ENCODE peak calls at places on chromosomes 11 and 22, in four cellular contexts. W, G, Y and X are unnamed samples.

GRCh38 chr11:45603930-45604682 is 61.3 kb downstream of the CHST1 start:
- DNase-seq in W (no peak), Y (no peak), G (no peak), X (no peak)

GRCh38 chr22:40423882-40424640 is 53.7 kb downstream of the SGSM3 start:
- DNase-seq in G (no peak), W (no peak), Y (no peak), X (no peak)

GRCh38 chr11:114053406-114053805 is 6.1 kb upstream of the ZBTB16 start:
- DNase-seq in W (no peak), G (peak), Y (no peak), X (no peak)

GRCh38 chr11:69444381-69445130 is 36.9 kb upstream of the LINC01488 start:
- DNase-seq in Y (peak), G (no peak), W (no peak), X (no peak)

GRCh38 chr11:103631841-103632240 is 404.6 kb upstream of the DDI1 start:
- DNase-seq in Y (no peak), G (no peak), W (no peak), X (no peak)

GRCh38 chr11:118353084-118353710 is 6.2 kb upstream of the UBE4A start:
- DNase-seq in W (no peak), Y (peak), G (peak), X (no peak)

GRCh38 chr11:36149538-36150242 is 139.5 kb downstream of the COMMD9 start:
- DNase-seq in G (peak), Y (peak), W (peak), X (peak)

GRCh38 chr22:48756146-48757111 is 1071.2 kb downstream of the BRD1 start:
- DNase-seq in Y (no peak), W (no peak), G (no peak), X (no peak)

GRCh38 chr11:10490398-10491232 is 35.6 kb downstream of the AMPD3 start:
- DNase-seq in G (no peak), Y (peak), W (no peak), X (no peak)

GRCh38 chr11:36455658-36456111 is 54.4 kb downstream of the TRAF6 start:
- DNase-seq in W (no peak), Y (peak), G (peak), X (no peak)

GRCh38 chr11:134120143-134120850 is 51.4 kb downstream of the JAM3 start:
- DNase-seq in G (no peak), W (no peak), Y (peak), X (no peak)

GRCh38 chr11:102791271-102792036 is 6.5 kb downstream of the MMP1 start:
- DNase-seq in Y (no peak), G (no peak), W (no peak), X (no peak)

GRCh38 chr11:66277475-66278391 is at the start of gene CNIH2:
- DNase-seq in W (peak), Y (no peak), G (peak), X (peak)

GRCh38 chr11:46294365-46295309 is 17.2 kb downstream of the CREB3L1 start:
- DNase-seq in G (peak), Y (peak), W (no peak), X (no peak)